ENCODE peak calls at places on chromosome 18, in six cellular contexts. Z, J, G, Q, V and H are unnamed samples.

GRCh38 chr18:57819671-57820460 is 16.8 kb upstream of the ATP8B1 start:
- DNase-seq in Z (peak), J (peak), G (no peak), Q (no peak), V (no peak), H (no peak)

GRCh38 chr18:48728204-48728833 is 189.5 kb downstream of the CTIF start:
- DNase-seq in Z (peak), J (peak), G (no peak), Q (no peak), V (no peak), H (no peak)

GRCh38 chr18:22579271-22579670 is 161.6 kb upstream of the CTAGE1 start:
- DNase-seq in Z (no peak), J (no peak), G (no peak), Q (no peak), V (no peak), H (no peak)

GRCh38 chr18:75207298-75208054 is 1.5 kb downstream of the PTGR3 start:
- DNase-seq in Z (peak), J (no peak), G (no peak), Q (no peak), V (no peak), H (no peak)

GRCh38 chr18:58418361-58418760 is 210.5 kb downstream of the ALPK2 start:
- DNase-seq in Z (no peak), J (no peak), G (no peak), Q (no peak), V (no peak), H (no peak)

GRCh38 chr18:46336278-46337205 is 232.4 kb downstream of the HAUS1 start:
- DNase-seq in Z (no peak), J (no peak), G (no peak), Q (no peak), V (no peak), H (no peak)

GRCh38 chr18:76643996-76644395 is 149.0 kb upstream of the ZNF516 start:
- DNase-seq in Z (no peak), J (no peak), G (no peak), Q (no peak), V (no peak), H (no peak)

GRCh38 chr18:21162786-21163185 is 51.2 kb upstream of the ROCK1 start:
- DNase-seq in Z (no peak), J (no peak), G (no peak), Q (no peak), V (no peak), H (no peak)

GRCh38 chr18:67282796-67283195 is 233.7 kb downstream of the DSEL start:
- DNase-seq in Z (no peak), J (no peak), G (peak), Q (no peak), V (no peak), H (no peak)

GRCh38 chr18:59057493-59057795 is 82.2 kb upstream of the SEC11C start:
- DNase-seq in Z (no peak), J (no peak), G (no peak), Q (no peak), V (no peak), H (no peak)

GRCh38 chr18:9297007-9297393 is 37.6 kb upstream of the TWSG1 start:
- DNase-seq in Z (no peak), J (no peak), G (no peak), Q (no peak), V (no peak), H (no peak)

GRCh38 chr18:49339146-49339545 is 121.3 kb downstream of the DYM start:
- DNase-seq in Z (no peak), J (no peak), G (no peak), Q (no peak), V (no peak), H (no peak)

GRCh38 chr18:32389868-32390267 is 80.8 kb downstream of the GAREM1 start:
- DNase-seq in Z (peak), J (no peak), G (peak), Q (no peak), V (no peak), H (no peak)